ENCODE peak calls at places on chromosomes 4 and X, in ten cellular contexts. One of them, this sample, is unnamed.

GRCh38 chr4:74874785-74875367 is 58.0 kb upstream of the PARM1 start:
- DNase-seq in fibroblast of the aortic adventitia: peak
- DNase-seq in activated CD8-positive, alpha-beta memory T cell treated with anti-CD3 and anti-CD28 coated beads for 48 hours: no peak
- DNase-seq in amygdala: no peak
- DNase-seq in ureter: peak
- DNase-seq in activated CD4-positive, alpha-beta T cell treated with anti-CD3 and anti-CD28 coated beads, Interleukin-2, amount 10 ng/mL, durations not matched to agents 7 days and 5 days: peak
- DNase-seq in kidney tubule cell: peak
- DNase-seq in anterior cingulate cortex: peak
- DNase-seq in EH: peak
- DNase-seq in foreskin fibroblast: peak
- DNase-seq in this sample: no peak

GRCh38 chrX:68146054-68146453 is 287.2 kb downstream of the OPHN1 start:
- DNase-seq in foreskin fibroblast: no peak
- DNase-seq in ureter: no peak
- DNase-seq in anterior cingulate cortex: no peak
- DNase-seq in fibroblast of the aortic adventitia: peak
- DNase-seq in activated CD8-positive, alpha-beta memory T cell treated with anti-CD3 and anti-CD28 coated beads for 48 hours: no peak
- DNase-seq in amygdala: no peak
- DNase-seq in activated CD4-positive, alpha-beta T cell treated with anti-CD3 and anti-CD28 coated beads, Interleukin-2, amount 10 ng/mL, durations not matched to agents 7 days and 5 days: no peak
- DNase-seq in kidney tubule cell: peak
- DNase-seq in EH: peak
- DNase-seq in this sample: no peak

GRCh38 chr4:123892997-123893745 is 496.6 kb downstream of the SPRY1 start:
- DNase-seq in activated CD4-positive, alpha-beta T cell treated with anti-CD3 and anti-CD28 coated beads, Interleukin-2, amount 10 ng/mL, durations not matched to agents 7 days and 5 days: no peak
- DNase-seq in EH: peak
- DNase-seq in amygdala: no peak
- DNase-seq in fibroblast of the aortic adventitia: peak
- DNase-seq in activated CD8-positive, alpha-beta memory T cell treated with anti-CD3 and anti-CD28 coated beads for 48 hours: no peak
- DNase-seq in ureter: no peak
- DNase-seq in anterior cingulate cortex: no peak
- DNase-seq in kidney tubule cell: peak
- DNase-seq in foreskin fibroblast: peak
- DNase-seq in this sample: no peak

GRCh38 chr4:151418385-151418784 is 9.4 kb downstream of the FHIP1A start:
- DNase-seq in EH: peak
- DNase-seq in foreskin fibroblast: peak
- DNase-seq in amygdala: no peak
- DNase-seq in activated CD8-positive, alpha-beta memory T cell treated with anti-CD3 and anti-CD28 coated beads for 48 hours: no peak
- DNase-seq in ureter: no peak
- DNase-seq in fibroblast of the aortic adventitia: peak
- DNase-seq in kidney tubule cell: peak
- DNase-seq in anterior cingulate cortex: no peak
- DNase-seq in activated CD4-positive, alpha-beta T cell treated with anti-CD3 and anti-CD28 coated beads, Interleukin-2, amount 10 ng/mL, durations not matched to agents 7 days and 5 days: no peak
- DNase-seq in this sample: no peak

GRCh38 chr4:82865592-82865991 is 25.4 kb downstream of the SEC31A start:
- DNase-seq in activated CD8-positive, alpha-beta memory T cell treated with anti-CD3 and anti-CD28 coated beads for 48 hours: no peak
- DNase-seq in anterior cingulate cortex: no peak
- DNase-seq in ureter: no peak
- DNase-seq in fibroblast of the aortic adventitia: peak
- DNase-seq in EH: peak
- DNase-seq in kidney tubule cell: peak
- DNase-seq in foreskin fibroblast: peak
- DNase-seq in amygdala: no peak
- DNase-seq in activated CD4-positive, alpha-beta T cell treated with anti-CD3 and anti-CD28 coated beads, Interleukin-2, amount 10 ng/mL, durations not matched to agents 7 days and 5 days: peak
- DNase-seq in this sample: no peak

GRCh38 chr4:155578726-155579385 is 87.8 kb upstream of the GUCY1A1 start:
- DNase-seq in activated CD4-positive, alpha-beta T cell treated with anti-CD3 and anti-CD28 coated beads, Interleukin-2, amount 10 ng/mL, durations not matched to agents 7 days and 5 days: no peak
- DNase-seq in amygdala: no peak
- DNase-seq in kidney tubule cell: peak
- DNase-seq in anterior cingulate cortex: no peak
- DNase-seq in EH: peak
- DNase-seq in ureter: no peak
- DNase-seq in foreskin fibroblast: no peak
- DNase-seq in fibroblast of the aortic adventitia: peak
- DNase-seq in activated CD8-positive, alpha-beta memory T cell treated with anti-CD3 and anti-CD28 coated beads for 48 hours: no peak
- DNase-seq in this sample: no peak

GRCh38 chrX:30875957-30876356 is 13.1 kb downstream of the TAB3 start:
- DNase-seq in EH: peak
- DNase-seq in amygdala: no peak
- DNase-seq in fibroblast of the aortic adventitia: peak
- DNase-seq in activated CD4-positive, alpha-beta T cell treated with anti-CD3 and anti-CD28 coated beads, Interleukin-2, amount 10 ng/mL, durations not matched to agents 7 days and 5 days: no peak
- DNase-seq in foreskin fibroblast: peak
- DNase-seq in ureter: no peak
- DNase-seq in kidney tubule cell: peak
- DNase-seq in activated CD8-positive, alpha-beta memory T cell treated with anti-CD3 and anti-CD28 coated beads for 48 hours: no peak
- DNase-seq in anterior cingulate cortex: no peak
- DNase-seq in this sample: no peak

GRCh38 chrX:147917700-147918694 is 6.3 kb downstream of the FMR1 start:
- DNase-seq in foreskin fibroblast: no peak
- DNase-seq in anterior cingulate cortex: no peak
- DNase-seq in amygdala: no peak
- DNase-seq in kidney tubule cell: peak
- DNase-seq in ureter: no peak
- DNase-seq in EH: peak
- DNase-seq in fibroblast of the aortic adventitia: peak
- DNase-seq in activated CD8-positive, alpha-beta memory T cell treated with anti-CD3 and anti-CD28 coated beads for 48 hours: no peak
- DNase-seq in activated CD4-positive, alpha-beta T cell treated with anti-CD3 and anti-CD28 coated beads, Interleukin-2, amount 10 ng/mL, durations not matched to agents 7 days and 5 days: peak
- DNase-seq in this sample: no peak

GRCh38 chrX:130024127-130024526 is 41.7 kb downstream of the BCORL1 start:
- DNase-seq in anterior cingulate cortex: no peak
- DNase-seq in amygdala: peak
- DNase-seq in EH: peak
- DNase-seq in activated CD8-positive, alpha-beta memory T cell treated with anti-CD3 and anti-CD28 coated beads for 48 hours: peak
- DNase-seq in activated CD4-positive, alpha-beta T cell treated with anti-CD3 and anti-CD28 coated beads, Interleukin-2, amount 10 ng/mL, durations not matched to agents 7 days and 5 days: peak
- DNase-seq in ureter: peak
- DNase-seq in kidney tubule cell: peak
- DNase-seq in fibroblast of the aortic adventitia: peak
- DNase-seq in foreskin fibroblast: peak
- DNase-seq in this sample: peak

GRCh38 chrX:109270580-109271484 is 211.1 kb downstream of the GUCY2F start:
- DNase-seq in amygdala: no peak
- DNase-seq in EH: no peak
- DNase-seq in kidney tubule cell: peak
- DNase-seq in activated CD4-positive, alpha-beta T cell treated with anti-CD3 and anti-CD28 coated beads, Interleukin-2, amount 10 ng/mL, durations not matched to agents 7 days and 5 days: no peak
- DNase-seq in fibroblast of the aortic adventitia: peak
- DNase-seq in ureter: peak
- DNase-seq in anterior cingulate cortex: no peak
- DNase-seq in activated CD8-positive, alpha-beta memory T cell treated with anti-CD3 and anti-CD28 coated beads for 48 hours: no peak
- DNase-seq in foreskin fibroblast: no peak
- DNase-seq in this sample: no peak

GRCh38 chr4:26576171-26576829 is 7.6 kb upstream of the TBC1D19 start:
- DNase-seq in foreskin fibroblast: peak
- DNase-seq in kidney tubule cell: peak
- DNase-seq in activated CD4-positive, alpha-beta T cell treated with anti-CD3 and anti-CD28 coated beads, Interleukin-2, amount 10 ng/mL, durations not matched to agents 7 days and 5 days: no peak
- DNase-seq in activated CD8-positive, alpha-beta memory T cell treated with anti-CD3 and anti-CD28 coated beads for 48 hours: no peak
- DNase-seq in ureter: no peak
- DNase-seq in anterior cingulate cortex: no peak
- DNase-seq in EH: peak
- DNase-seq in fibroblast of the aortic adventitia: peak
- DNase-seq in amygdala: no peak
- DNase-seq in this sample: peak

GRCh38 chr4:56762484-56763250 is 58.8 kb downstream of the SPINK2 start:
- DNase-seq in EH: no peak
- DNase-seq in activated CD8-positive, alpha-beta memory T cell treated with anti-CD3 and anti-CD28 coated beads for 48 hours: no peak
- DNase-seq in fibroblast of the aortic adventitia: no peak
- DNase-seq in foreskin fibroblast: no peak
- DNase-seq in kidney tubule cell: no peak
- DNase-seq in anterior cingulate cortex: no peak
- DNase-seq in ureter: no peak
- DNase-seq in activated CD4-positive, alpha-beta T cell treated with anti-CD3 and anti-CD28 coated beads, Interleukin-2, amount 10 ng/mL, durations not matched to agents 7 days and 5 days: peak
- DNase-seq in amygdala: no peak
- DNase-seq in this sample: no peak

GRCh38 chrX:1582686-1583437 is 8.5 kb upstream of the AKAP17A start:
- DNase-seq in kidney tubule cell: peak
- DNase-seq in ureter: peak
- DNase-seq in EH: peak
- DNase-seq in foreskin fibroblast: no peak
- DNase-seq in fibroblast of the aortic adventitia: no peak
- DNase-seq in amygdala: no peak
- DNase-seq in anterior cingulate cortex: no peak
- DNase-seq in activated CD8-positive, alpha-beta memory T cell treated with anti-CD3 and anti-CD28 coated beads for 48 hours: peak
- DNase-seq in activated CD4-positive, alpha-beta T cell treated with anti-CD3 and anti-CD28 coated beads, Interleukin-2, amount 10 ng/mL, durations not matched to agents 7 days and 5 days: peak
- DNase-seq in this sample: no peak

GRCh38 chr4:8916914-8917305 is 45.3 kb upstream of the HMX1 start:
- DNase-seq in kidney tubule cell: no peak
- DNase-seq in amygdala: no peak
- DNase-seq in foreskin fibroblast: no peak
- DNase-seq in activated CD4-positive, alpha-beta T cell treated with anti-CD3 and anti-CD28 coated beads, Interleukin-2, amount 10 ng/mL, durations not matched to agents 7 days and 5 days: no peak
- DNase-seq in anterior cingulate cortex: no peak
- DNase-seq in ureter: no peak
- DNase-seq in EH: no peak
- DNase-seq in fibroblast of the aortic adventitia: no peak
- DNase-seq in activated CD8-positive, alpha-beta memory T cell treated with anti-CD3 and anti-CD28 coated beads for 48 hours: no peak
- DNase-seq in this sample: no peak

GRCh38 chrX:39451061-39451460 is 646.7 kb downstream of the BCOR start:
- DNase-seq in ureter: no peak
- DNase-seq in foreskin fibroblast: no peak
- DNase-seq in anterior cingulate cortex: no peak
- DNase-seq in kidney tubule cell: no peak
- DNase-seq in activated CD8-positive, alpha-beta memory T cell treated with anti-CD3 and anti-CD28 coated beads for 48 hours: no peak
- DNase-seq in amygdala: no peak
- DNase-seq in EH: no peak
- DNase-seq in activated CD4-positive, alpha-beta T cell treated with anti-CD3 and anti-CD28 coated beads, Interleukin-2, amount 10 ng/mL, durations not matched to agents 7 days and 5 days: no peak
- DNase-seq in fibroblast of the aortic adventitia: no peak
- DNase-seq in this sample: no peak

GRCh38 chr4:131258361-131258760 is 1890.7 kb upstream of the PCDH10 start:
- DNase-seq in activated CD8-positive, alpha-beta memory T cell treated with anti-CD3 and anti-CD28 coated beads for 48 hours: no peak
- DNase-seq in fibroblast of the aortic adventitia: no peak
- DNase-seq in ureter: no peak
- DNase-seq in foreskin fibroblast: no peak
- DNase-seq in EH: no peak
- DNase-seq in anterior cingulate cortex: no peak
- DNase-seq in amygdala: no peak
- DNase-seq in kidney tubule cell: no peak
- DNase-seq in activated CD4-positive, alpha-beta T cell treated with anti-CD3 and anti-CD28 coated beads, Interleukin-2, amount 10 ng/mL, durations not matched to agents 7 days and 5 days: no peak
- DNase-seq in this sample: no peak

GRCh38 chr4:56298210-56298609 is 89.1 kb downstream of the AASDH start:
- DNase-seq in amygdala: no peak
- DNase-seq in activated CD8-positive, alpha-beta memory T cell treated with anti-CD3 and anti-CD28 coated beads for 48 hours: no peak
- DNase-seq in EH: no peak
- DNase-seq in anterior cingulate cortex: no peak
- DNase-seq in foreskin fibroblast: no peak
- DNase-seq in kidney tubule cell: no peak
- DNase-seq in fibroblast of the aortic adventitia: no peak
- DNase-seq in activated CD4-positive, alpha-beta T cell treated with anti-CD3 and anti-CD28 coated beads, Interleukin-2, amount 10 ng/mL, durations not matched to agents 7 days and 5 days: no peak
- DNase-seq in ureter: no peak
- DNase-seq in this sample: no peak

GRCh38 chrX:39603291-39603690 is 494.5 kb downstream of the BCOR start:
- DNase-seq in foreskin fibroblast: no peak
- DNase-seq in activated CD8-positive, alpha-beta memory T cell treated with anti-CD3 and anti-CD28 coated beads for 48 hours: no peak
- DNase-seq in kidney tubule cell: no peak
- DNase-seq in fibroblast of the aortic adventitia: no peak
- DNase-seq in anterior cingulate cortex: no peak
- DNase-seq in amygdala: no peak
- DNase-seq in ureter: no peak
- DNase-seq in EH: peak
- DNase-seq in activated CD4-positive, alpha-beta T cell treated with anti-CD3 and anti-CD28 coated beads, Interleukin-2, amount 10 ng/mL, durations not matched to agents 7 days and 5 days: no peak
- DNase-seq in this sample: no peak